ENCODE peak calls at places on chromosomes 6 and 20, in ten cellular contexts. One of them, this sample, is unnamed.

GRCh38 chr20:1934578-1935573 is 39.7 kb downstream of the SIRPA start:
- DNase-seq in heart left ventricle: no peak
- DNase-seq in A549: no peak
- DNase-seq in esophagus muscularis mucosa: peak
- DNase-seq in RWPE1: peak
- DNase-seq in astrocyte: peak
- DNase-seq in body of pancreas: peak
- DNase-seq in kidney: peak
- DNase-seq in heart right ventricle: peak
- DNase-seq in uterus: peak
- DNase-seq in this sample: peak

GRCh38 chr6:162032620-162033019 is 694.9 kb downstream of the PRKN start:
- DNase-seq in kidney: no peak
- DNase-seq in uterus: no peak
- DNase-seq in astrocyte: peak
- DNase-seq in body of pancreas: no peak
- DNase-seq in A549: no peak
- DNase-seq in RWPE1: no peak
- DNase-seq in heart left ventricle: no peak
- DNase-seq in esophagus muscularis mucosa: no peak
- DNase-seq in heart right ventricle: no peak
- DNase-seq in this sample: no peak

GRCh38 chr20:58146081-58146734 is 82.2 kb downstream of the ANKRD60 start:
- DNase-seq in uterus: peak
- DNase-seq in body of pancreas: no peak
- DNase-seq in A549: no peak
- DNase-seq in esophagus muscularis mucosa: no peak
- DNase-seq in astrocyte: no peak
- DNase-seq in RWPE1: no peak
- DNase-seq in heart left ventricle: no peak
- DNase-seq in kidney: no peak
- DNase-seq in heart right ventricle: no peak
- DNase-seq in this sample: no peak

GRCh38 chr6:84065718-84066290 is 32.2 kb downstream of the MRAP2 start:
- DNase-seq in body of pancreas: no peak
- DNase-seq in RWPE1: peak
- DNase-seq in kidney: no peak
- DNase-seq in uterus: no peak
- DNase-seq in astrocyte: peak
- DNase-seq in A549: no peak
- DNase-seq in heart right ventricle: no peak
- DNase-seq in esophagus muscularis mucosa: peak
- DNase-seq in heart left ventricle: no peak
- DNase-seq in this sample: no peak

GRCh38 chr20:25286917-25287316 is 39.0 kb downstream of the PYGB start:
- DNase-seq in uterus: peak
- DNase-seq in kidney: peak
- DNase-seq in esophagus muscularis mucosa: no peak
- DNase-seq in A549: no peak
- DNase-seq in heart right ventricle: no peak
- DNase-seq in RWPE1: no peak
- DNase-seq in heart left ventricle: no peak
- DNase-seq in body of pancreas: peak
- DNase-seq in astrocyte: no peak
- DNase-seq in this sample: peak

GRCh38 chr6:169501777-169502313 is 200.0 kb downstream of the WDR27 start:
- DNase-seq in heart right ventricle: no peak
- DNase-seq in RWPE1: no peak
- DNase-seq in heart left ventricle: no peak
- DNase-seq in kidney: no peak
- DNase-seq in body of pancreas: no peak
- DNase-seq in uterus: no peak
- DNase-seq in A549: no peak
- DNase-seq in esophagus muscularis mucosa: no peak
- DNase-seq in astrocyte: no peak
- DNase-seq in this sample: no peak

GRCh38 chr6:116015983-116016382 is 44.7 kb downstream of the FRK start:
- DNase-seq in heart right ventricle: no peak
- DNase-seq in body of pancreas: no peak
- DNase-seq in heart left ventricle: no peak
- DNase-seq in kidney: no peak
- DNase-seq in RWPE1: no peak
- DNase-seq in uterus: no peak
- DNase-seq in astrocyte: no peak
- DNase-seq in A549: no peak
- DNase-seq in esophagus muscularis mucosa: no peak
- DNase-seq in this sample: no peak

GRCh38 chr20:58942549-58942948 is 38.5 kb upstream of the NELFCD start:
- DNase-seq in RWPE1: no peak
- DNase-seq in esophagus muscularis mucosa: peak
- DNase-seq in uterus: no peak
- DNase-seq in body of pancreas: no peak
- DNase-seq in A549: no peak
- DNase-seq in astrocyte: no peak
- DNase-seq in heart right ventricle: no peak
- DNase-seq in heart left ventricle: no peak
- DNase-seq in kidney: no peak
- DNase-seq in this sample: no peak

GRCh38 chr20:41173791-41174341 is 36.5 kb downstream of the PLCG1 start:
- DNase-seq in body of pancreas: no peak
- DNase-seq in heart left ventricle: peak
- DNase-seq in A549: no peak
- DNase-seq in kidney: peak
- DNase-seq in astrocyte: no peak
- DNase-seq in RWPE1: no peak
- DNase-seq in heart right ventricle: no peak
- DNase-seq in esophagus muscularis mucosa: no peak
- DNase-seq in uterus: peak
- DNase-seq in this sample: peak

GRCh38 chr20:48791666-48792071 is 36.1 kb downstream of the PREX1 start:
- DNase-seq in uterus: no peak
- DNase-seq in A549: no peak
- DNase-seq in RWPE1: no peak
- DNase-seq in heart right ventricle: no peak
- DNase-seq in body of pancreas: peak
- DNase-seq in kidney: no peak
- DNase-seq in esophagus muscularis mucosa: no peak
- DNase-seq in astrocyte: peak
- DNase-seq in heart left ventricle: no peak
- DNase-seq in this sample: no peak

GRCh38 chr6:40293824-40294188 is 293.4 kb downstream of the LRFN2 start:
- DNase-seq in esophagus muscularis mucosa: no peak
- DNase-seq in RWPE1: no peak
- DNase-seq in astrocyte: no peak
- DNase-seq in kidney: no peak
- DNase-seq in heart right ventricle: no peak
- DNase-seq in uterus: no peak
- DNase-seq in A549: no peak
- DNase-seq in heart left ventricle: no peak
- DNase-seq in body of pancreas: no peak
- DNase-seq in this sample: no peak

GRCh38 chr6:40293109-40293823 is 293.9 kb downstream of the LRFN2 start:
- DNase-seq in astrocyte: no peak
- DNase-seq in uterus: no peak
- DNase-seq in kidney: no peak
- DNase-seq in body of pancreas: no peak
- DNase-seq in heart right ventricle: no peak
- DNase-seq in A549: no peak
- DNase-seq in heart left ventricle: no peak
- DNase-seq in RWPE1: no peak
- DNase-seq in esophagus muscularis mucosa: no peak
- DNase-seq in this sample: no peak

GRCh38 chr6:40298207-40298606 is 289.0 kb downstream of the LRFN2 start:
- DNase-seq in RWPE1: no peak
- DNase-seq in kidney: no peak
- DNase-seq in heart right ventricle: no peak
- DNase-seq in A549: no peak
- DNase-seq in heart left ventricle: no peak
- DNase-seq in uterus: no peak
- DNase-seq in body of pancreas: no peak
- DNase-seq in astrocyte: no peak
- DNase-seq in esophagus muscularis mucosa: no peak
- DNase-seq in this sample: no peak

GRCh38 chr6:40299666-40300065 is 287.5 kb downstream of the LRFN2 start:
- DNase-seq in astrocyte: no peak
- DNase-seq in heart right ventricle: no peak
- DNase-seq in heart left ventricle: no peak
- DNase-seq in RWPE1: no peak
- DNase-seq in body of pancreas: no peak
- DNase-seq in A549: no peak
- DNase-seq in uterus: no peak
- DNase-seq in esophagus muscularis mucosa: no peak
- DNase-seq in kidney: peak
- DNase-seq in this sample: no peak

GRCh38 chr6:40295251-40295949 is 291.8 kb downstream of the LRFN2 start:
- DNase-seq in kidney: peak
- DNase-seq in A549: no peak
- DNase-seq in RWPE1: no peak
- DNase-seq in uterus: no peak
- DNase-seq in astrocyte: no peak
- DNase-seq in body of pancreas: no peak
- DNase-seq in heart right ventricle: no peak
- DNase-seq in esophagus muscularis mucosa: no peak
- DNase-seq in heart left ventricle: no peak
- DNase-seq in this sample: no peak
- H3K27ac ChIP-seq in kidney: no peak
- H3K27ac ChIP-seq in A549: no peak
- H3K27ac ChIP-seq in RWPE1: no peak
- H3K27ac ChIP-seq in uterus: no peak
- H3K27ac ChIP-seq in astrocyte: no peak
- H3K27ac ChIP-seq in body of pancreas: no peak
- H3K27ac ChIP-seq in heart right ventricle: no peak
- H3K27ac ChIP-seq in esophagus muscularis mucosa: no peak
- H3K27ac ChIP-seq in heart left ventricle: no peak
- H3K27ac ChIP-seq in this sample: no peak

GRCh38 chr6:90575267-90575666 is 11.6 kb downstream of the MAP3K7 start:
- DNase-seq in A549: no peak
- DNase-seq in uterus: no peak
- DNase-seq in astrocyte: no peak
- DNase-seq in heart left ventricle: no peak
- DNase-seq in esophagus muscularis mucosa: no peak
- DNase-seq in kidney: no peak
- DNase-seq in body of pancreas: no peak
- DNase-seq in RWPE1: no peak
- DNase-seq in heart right ventricle: no peak
- DNase-seq in this sample: no peak

GRCh38 chr6:90578894-90579549 is 7.8 kb downstream of the MAP3K7 start:
- DNase-seq in uterus: no peak
- DNase-seq in esophagus muscularis mucosa: no peak
- DNase-seq in body of pancreas: no peak
- DNase-seq in heart right ventricle: no peak
- DNase-seq in heart left ventricle: no peak
- DNase-seq in kidney: no peak
- DNase-seq in A549: no peak
- DNase-seq in RWPE1: no peak
- DNase-seq in astrocyte: peak
- DNase-seq in this sample: no peak

GRCh38 chr6:90573624-90574023 is 13.2 kb downstream of the MAP3K7 start:
- DNase-seq in body of pancreas: no peak
- DNase-seq in astrocyte: no peak
- DNase-seq in heart left ventricle: no peak
- DNase-seq in RWPE1: no peak
- DNase-seq in esophagus muscularis mucosa: no peak
- DNase-seq in A549: no peak
- DNase-seq in uterus: no peak
- DNase-seq in kidney: no peak
- DNase-seq in heart right ventricle: no peak
- DNase-seq in this sample: no peak

GRCh38 chr6:90569223-90569622 is 17.6 kb downstream of the MAP3K7 start:
- DNase-seq in heart left ventricle: no peak
- DNase-seq in astrocyte: no peak
- DNase-seq in heart right ventricle: no peak
- DNase-seq in A549: no peak
- DNase-seq in uterus: no peak
- DNase-seq in RWPE1: no peak
- DNase-seq in kidney: no peak
- DNase-seq in esophagus muscularis mucosa: no peak
- DNase-seq in body of pancreas: no peak
- DNase-seq in this sample: no peak

GRCh38 chr6:90574610-90575009 is 12.3 kb downstream of the MAP3K7 start:
- DNase-seq in heart right ventricle: no peak
- DNase-seq in esophagus muscularis mucosa: no peak
- DNase-seq in kidney: no peak
- DNase-seq in astrocyte: peak
- DNase-seq in RWPE1: no peak
- DNase-seq in body of pancreas: no peak
- DNase-seq in heart left ventricle: no peak
- DNase-seq in A549: no peak
- DNase-seq in uterus: no peak
- DNase-seq in this sample: no peak
- TF ChIP-seq CTCF in heart right ventricle: no peak
- TF ChIP-seq CTCF in esophagus muscularis mucosa: no peak
- TF ChIP-seq CTCF in kidney: no peak
- TF ChIP-seq CTCF in astrocyte: no peak
- TF ChIP-seq CTCF in RWPE1: no peak
- TF ChIP-seq CTCF in body of pancreas: no peak
- TF ChIP-seq CTCF in heart left ventricle: peak
- TF ChIP-seq CTCF in A549: no peak
- TF ChIP-seq CTCF in uterus: no peak
- TF ChIP-seq CTCF in this sample: no peak

DNA sequence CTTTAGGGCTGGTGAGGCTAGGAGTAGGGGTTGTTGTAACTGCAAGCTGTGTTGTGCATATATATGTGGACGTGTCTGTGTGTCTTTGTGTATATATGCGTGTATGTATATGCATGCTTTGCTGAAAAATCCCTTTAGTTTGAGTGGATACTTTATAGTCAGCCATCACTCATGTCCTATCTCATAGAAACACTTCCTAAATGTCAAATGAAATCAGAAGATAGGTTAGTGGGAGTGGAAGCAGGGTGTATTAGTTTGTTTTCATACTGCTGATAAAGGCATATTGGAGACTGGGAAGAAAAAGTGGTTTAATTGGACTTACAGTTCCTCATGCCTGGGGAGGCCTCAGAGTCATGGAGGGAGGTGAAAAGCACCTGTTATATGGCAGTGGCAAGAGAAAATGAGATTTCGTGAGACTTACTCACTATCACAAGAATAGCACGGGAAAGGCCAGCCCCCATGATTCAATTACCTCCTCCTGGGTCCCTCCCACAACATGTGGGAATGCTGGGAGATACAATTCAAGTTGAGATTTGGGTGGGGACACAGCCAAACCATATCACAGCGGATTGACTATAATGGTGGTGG is 131.1 kb downstream of the JARID2 start:
- DNase-seq in body of pancreas: no peak
- DNase-seq in heart left ventricle: no peak
- DNase-seq in kidney: no peak
- DNase-seq in A549: no peak
- DNase-seq in RWPE1: no peak
- DNase-seq in esophagus muscularis mucosa: no peak
- DNase-seq in astrocyte: no peak
- DNase-seq in heart right ventricle: no peak
- DNase-seq in uterus: no peak
- DNase-seq in this sample: no peak
- H3K27ac ChIP-seq in body of pancreas: no peak
- H3K27ac ChIP-seq in heart left ventricle: no peak
- H3K27ac ChIP-seq in kidney: no peak
- H3K27ac ChIP-seq in A549: no peak
- H3K27ac ChIP-seq in RWPE1: no peak
- H3K27ac ChIP-seq in esophagus muscularis mucosa: no peak
- H3K27ac ChIP-seq in astrocyte: no peak
- H3K27ac ChIP-seq in heart right ventricle: no peak
- H3K27ac ChIP-seq in uterus: no peak
- H3K27ac ChIP-seq in this sample: no peak

GRCh38 chr6:21595265-21595950 is 1.9 kb downstream of the SOX4 start:
- DNase-seq in heart right ventricle: peak
- DNase-seq in esophagus muscularis mucosa: no peak
- DNase-seq in RWPE1: peak
- DNase-seq in astrocyte: no peak
- DNase-seq in A549: peak
- DNase-seq in body of pancreas: peak
- DNase-seq in uterus: peak
- DNase-seq in heart left ventricle: peak
- DNase-seq in kidney: peak
- DNase-seq in this sample: peak
- TF ChIP-seq CTCF in heart right ventricle: no peak
- TF ChIP-seq CTCF in esophagus muscularis mucosa: no peak
- TF ChIP-seq CTCF in RWPE1: peak
- TF ChIP-seq CTCF in astrocyte: no peak
- TF ChIP-seq CTCF in A549: no peak
- TF ChIP-seq CTCF in body of pancreas: peak
- TF ChIP-seq CTCF in uterus: peak
- TF ChIP-seq CTCF in heart left ventricle: no peak
- TF ChIP-seq CTCF in kidney: no peak
- TF ChIP-seq CTCF in this sample: peak